ENCODE peak calls at places on chromosomes 11 and 22, in four cellular contexts. N is K562, C is HepG2, O is GM12878. U is an unnamed sample.

GRCh38 chr11:65968600-65969482 is 7.3 kb downstream of the SART1 start:
- DNase-seq in N (no peak), C (no peak), O (no peak), U (no peak)

GRCh38 chr22:49064836-49065235 is 762.8 kb downstream of the BRD1 start:
- DNase-seq in N (no peak), C (no peak), O (no peak), U (no peak)

GRCh38 chr22:50301581-50301991 is 5.9 kb downstream of the PLXNB2 start:
- DNase-seq in N (no peak), C (no peak), O (no peak), U (no peak)

GRCh38 chr22:47116426-47117341 is 354.2 kb downstream of the TBC1D22A start:
- DNase-seq in N (no peak), C (no peak), O (no peak), U (no peak)

GRCh38 chr22:32853662-32854061 is 52.2 kb downstream of the TIMP3 start:
- DNase-seq in N (no peak), C (no peak), O (no peak), U (no peak)

GRCh38 chr11:6568191-6568918 is 35.1 kb downstream of the RRP8 start:
- DNase-seq in N (peak; percentile 92), C (no peak), O (no peak), U (peak; percentile 61)

GRCh38 chr11:131073167-131073566 is 156.9 kb upstream of the SNX19 start:
- DNase-seq in N (no peak), C (no peak), O (no peak), U (no peak)

GRCh38 chr11:7281083-7281482 is 29.4 kb downstream of the SYT9 start:
- DNase-seq in N (no peak), C (peak; percentile 4), O (no peak), U (no peak)

GRCh38 chr11:78822931-78823423 is 248.3 kb upstream of the NARS2 start:
- DNase-seq in N (peak; percentile 8), C (no peak), O (no peak), U (no peak)

GRCh38 chr11:94513091-94513490 is 830 bp downstream of the C11orf97 start:
- DNase-seq in N (no peak), C (peak; percentile 72), O (no peak), U (no peak)

GRCh38 chr11:69245491-69246345 is 48.2 kb upstream of the MYEOV start:
- DNase-seq in N (no peak), C (no peak), O (no peak), U (no peak)

GRCh38 chr11:112364962-112365481 is 104.4 kb upstream of the PLET1 start:
- DNase-seq in N (peak; percentile 25), C (peak; percentile 46), O (no peak), U (no peak)

GRCh38 chr22:46824348-46824909 is 62.0 kb downstream of the TBC1D22A start:
- DNase-seq in N (no peak), C (no peak), O (no peak), U (no peak)

GRCh38 chr11:79122759-79123158 is 318.1 kb downstream of the TENM4 start:
- DNase-seq in N (no peak), C (no peak), O (no peak), U (no peak)

GRCh38 chr22:46593996-46594946 is 25.9 kb upstream of the GRAMD4 start:
- DNase-seq in N (no peak), C (no peak), O (no peak), U (no peak)

GRCh38 chr11:2094354-2095197 is 44.6 kb downstream of the IGF2 start:
- DNase-seq in N (no peak), C (no peak), O (no peak), U (no peak)

GRCh38 chr11:127071606-127072005 is 71.0 kb upstream of the KIRREL3 start:
- DNase-seq in N (no peak), C (no peak), O (no peak), U (no peak)

GRCh38 chr11:6057452-6057851 is 26.9 kb upstream of the OR56A1 start:
- DNase-seq in N (no peak), C (no peak), O (no peak), U (no peak)

GRCh38 chr22:29670615-29671014 is 49.2 kb upstream of the CABP7 start:
- DNase-seq in N (no peak), C (no peak), O (no peak), U (no peak)

GRCh38 chr11:64457416-64458010 is 98.6 kb downstream of the RPS6KA4 start:
- DNase-seq in N (no peak), C (no peak), O (no peak), U (no peak)

GRCh38 chr11:123773959-123774358 is 19.6 kb upstream of the OR6X1 start:
- DNase-seq in N (no peak), C (no peak), O (no peak), U (no peak)

GRCh38 chr11:88288560-88288959 is 49.0 kb downstream of the CTSC start:
- DNase-seq in N (no peak), C (no peak), O (no peak), U (no peak)

GRCh38 chr11:40149721-40150120 is 1309.7 kb downstream of the LRRC4C start:
- DNase-seq in N (no peak), C (no peak), O (no peak), U (no peak)

GRCh38 chr11:23995891-23996290 is 501.0 kb upstream of the LUZP2 start:
- DNase-seq in N (no peak), C (no peak), O (no peak), U (no peak)

GRCh38 chr11:126318642-126319373 is 14.9 kb downstream of the DCPS start:
- DNase-seq in N (no peak), C (no peak), O (peak; percentile 55), U (no peak)

GRCh38 chr11:12139144-12139881 is 28.9 kb downstream of the MICAL2 start:
- DNase-seq in N (no peak), C (no peak), O (no peak), U (no peak)

GRCh38 chr22:48523761-48524160 is 1303.9 kb downstream of the BRD1 start:
- DNase-seq in N (no peak), C (no peak), O (no peak), U (no peak)

GRCh38 chr11:34599406-34599901 is 21.4 kb upstream of the EHF start:
- DNase-seq in N (peak; percentile 56), C (peak; percentile 79), O (no peak), U (no peak)

GRCh38 chr22:26124991-26125725 is 44.1 kb upstream of the SEZ6L start:
- DNase-seq in N (no peak), C (no peak), O (no peak), U (no peak)

GRCh38 chr11:129331217-129331616 is 44.4 kb upstream of the BARX2 start:
- DNase-seq in N (no peak), C (peak; percentile 16), O (no peak), U (no peak)

GRCh38 chr11:110429614-110430266 is at the start of gene FDX1:
- DNase-seq in N (peak; percentile 91), C (peak; percentile 71), O (peak; percentile 23), U (peak; percentile 88)

GRCh38 chr11:110432713-110433392 is 3.1 kb downstream of the FDX1 start:
- DNase-seq in N (no peak), C (no peak), O (no peak), U (no peak)

GRCh38 chr11:110430267-110431211 is 791 bp downstream of the FDX1 start:
- DNase-seq in N (no peak), C (peak; percentile 47), O (peak; percentile 8), U (no peak)

GRCh38 chr11:110433393-110434333 is 3.9 kb downstream of the FDX1 start:
- DNase-seq in N (peak; percentile 31), C (peak; percentile 6), O (no peak), U (no peak)

GRCh38 chr11:110431212-110432073 is 1.7 kb downstream of the FDX1 start:
- DNase-seq in N (no peak), C (no peak), O (no peak), U (no peak)
- TF ChIP-seq CREM in N (no peak), C (no peak), O (no peak), U (no peak)

GRCh38 chr22:33871935-33872334 is 48.3 kb downstream of the LARGE1 start:
- DNase-seq in N (no peak), C (no peak), O (no peak), U (no peak)
- TF ChIP-seq NR2C2 in N (no peak), C (no peak), O (no peak), U (no peak)

GRCh38 chr22:20138868-20139267 is 7.3 kb downstream of the ZDHHC8 start:
- DNase-seq in N (no peak), C (no peak), O (no peak), U (no peak)
- TF ChIP-seq SP1 in N (no peak), C (no peak), O (no peak), U (no peak)

GRCh38 chr22:17922925-17923898 is 101.1 kb downstream of the MICAL3 start:
- DNase-seq in N (no peak), C (no peak), O (no peak), U (no peak)
- TF ChIP-seq CREM in N (no peak), C (no peak), O (no peak), U (no peak)

GRCh38 chr11:70298243-70298915 is 27.9 kb downstream of the PPFIA1 start:
- DNase-seq in N (no peak), C (no peak), O (no peak), U (no peak)
- TF ChIP-seq NR2C2 in N (no peak), C (no peak), O (no peak), U (no peak)

GRCh38 chr22:22979121-22979724 is 91.1 kb upstream of the GNAZ start:
- DNase-seq in N (no peak), C (no peak), O (no peak), U (no peak)
- TF ChIP-seq SP1 in N (no peak), C (no peak), O (no peak), U (no peak)

GRCh38 chr22:31329453-31330215 is 16.5 kb downstream of the PATZ1 start:
- DNase-seq in N (no peak), C (no peak), O (no peak), U (no peak)

GRCh38 chr22:31333648-31334047 is 12.5 kb downstream of the PATZ1 start:
- DNase-seq in N (no peak), C (no peak), O (no peak), U (no peak)

GRCh38 chr22:31332886-31333285 is 13.3 kb downstream of the PATZ1 start:
- DNase-seq in N (no peak), C (no peak), O (no peak), U (no peak)

GRCh38 chr22:31334329-31334728 is 11.8 kb downstream of the PATZ1 start:
- DNase-seq in N (no peak), C (no peak), O (no peak), U (no peak)

GRCh38 chr22:31332010-31332409 is 14.1 kb downstream of the PATZ1 start:
- DNase-seq in N (no peak), C (no peak), O (no peak), U (no peak)
- TF ChIP-seq CREM in N (no peak), C (no peak), O (no peak), U (no peak)

U was measured in WTC11.